ENCODE peak calls at places on chromosome 1, in ten cellular contexts. U is stimulated activated CD4-positive, alpha-beta T cell treated with anti-CD3 and anti-CD28 coated beads, Interleukin-4, amount 100 ng/mL, for 24 hours; J is iris pigment epithelial cell; K is NCI-H524; I is mucosa of gallbladder; W is psoas muscle; O is progenitor cell of endocrine pancreas; F is A549; Y is activated effector memory CD4-positive, alpha-beta T cell treated with anti-CD3 and anti-CD28 coated beads, Interleukin-2, amount 50 U/mL, for 16 hours; A is left lung. H is an unnamed sample.

GRCh38 chr1:93734999-93735398 is 53.4 kb upstream of the BCAR3 start:
- DNase-seq in U (no peak), J (peak), K (no peak), I (no peak), W (no peak), O (no peak), F (peak), Y (no peak), A (no peak), H (no peak)

GRCh38 chr1:38013027-38013588 is 574 bp downstream of the UTP11 start:
- DNase-seq in U (no peak), J (peak), K (peak), I (no peak), W (no peak), O (no peak), F (no peak), Y (no peak), A (no peak), H (no peak)

GRCh38 chr1:65615859-65616258 is 176.8 kb upstream of the PDE4B start:
- DNase-seq in U (no peak), J (peak), K (no peak), I (no peak), W (no peak), O (no peak), F (no peak), Y (no peak), A (no peak), H (no peak)

GRCh38 chr1:98078586-98078985 is 157.8 kb upstream of the DPYD start:
- DNase-seq in U (no peak), J (no peak), K (no peak), I (no peak), W (no peak), O (no peak), F (no peak), Y (no peak), A (no peak), H (no peak)

GRCh38 chr1:34199927-34200326 is 23.2 kb downstream of the C1orf94 start:
- DNase-seq in U (no peak), J (no peak), K (no peak), I (peak), W (no peak), O (no peak), F (peak), Y (no peak), A (no peak), H (no peak)

GRCh38 chr1:188386161-188386560 is 1557.4 kb downstream of the PLA2G4A start:
- DNase-seq in U (no peak), J (peak), K (no peak), I (no peak), W (no peak), O (no peak), F (no peak), Y (no peak), A (no peak), H (no peak)

GRCh38 chr1:22328331-22329170 is 123.1 kb upstream of the ZBTB40 start:
- DNase-seq in U (no peak), J (no peak), K (no peak), I (no peak), W (no peak), O (no peak), F (no peak), Y (no peak), A (no peak), H (no peak)

GRCh38 chr1:240417317-240417716 is 194.6 kb downstream of the GREM2 start:
- DNase-seq in U (no peak), J (no peak), K (no peak), I (no peak), W (no peak), O (no peak), F (peak), Y (no peak), A (no peak), H (no peak)

GRCh38 chr1:170407138-170407537 is 124.8 kb upstream of the GORAB start:
- DNase-seq in U (no peak), J (no peak), K (no peak), I (no peak), W (no peak), O (no peak), F (no peak), Y (no peak), A (no peak), H (no peak)

GRCh38 chr1:230541306-230541705 is 101.0 kb upstream of the COG2 start:
- DNase-seq in U (no peak), J (no peak), K (no peak), I (no peak), W (no peak), O (no peak), F (no peak), Y (no peak), A (no peak), H (no peak)

GRCh38 chr1:193634470-193634869 is 448.1 kb upstream of the B3GALT2 start:
- DNase-seq in U (peak), J (peak), K (no peak), I (no peak), W (no peak), O (no peak), F (no peak), Y (no peak), A (no peak), H (no peak)